ENCODE peak calls at places on chromosome 9, in seven cellular contexts. V is esophagus squamous epithelium; I is CD8-positive, alpha-beta memory T cell; J is A673; M is A549; Q is SJSA1; X is neural progenitor cell. U is an unnamed sample.
A peak's percentile ranks its signal among the peaks of the same experiment; 100 is the strongest.

GRCh38 chr9:89872913-89873707 is 268.3 kb downstream of the GADD45G start:
- DNase-seq in M (no peak), J (no peak), X (no peak), Q (peak; percentile 20), I (no peak), V (no peak), U (no peak)

GRCh38 chr9:124818431-124819281 is 34.6 kb upstream of the WDR38 start:
- DNase-seq in X (no peak), Q (peak; percentile 55), J (no peak), I (no peak), M (no peak), V (no peak), U (peak; percentile 82)

GRCh38 chr9:136054798-136055714 is 40.0 kb downstream of the NACC2 start:
- DNase-seq in J (no peak), I (no peak), Q (no peak), V (no peak), M (no peak), X (no peak), U (no peak)

GRCh38 chr9:135136481-135136880 is 49.0 kb downstream of the OLFM1 start:
- DNase-seq in M (no peak), X (no peak), Q (no peak), V (no peak), I (no peak), J (no peak), U (no peak)

GRCh38 chr9:74025402-74025894 is 471.7 kb upstream of the RORB start:
- DNase-seq in X (no peak), Q (no peak), J (no peak), M (no peak), V (no peak), I (no peak), U (no peak)

GRCh38 chr9:132769895-132770774 is 99.9 kb downstream of the GTF3C4 start:
- DNase-seq in I (peak; percentile 39), V (no peak), Q (peak; percentile 52), M (peak; percentile 44), J (peak; percentile 60), X (peak; percentile 78), U (no peak)

GRCh38 chr9:4235951-4236804 is 63.7 kb downstream of the GLIS3 start:
- DNase-seq in X (no peak), V (no peak), I (no peak), J (no peak), Q (no peak), M (peak; percentile 74), U (no peak)

GRCh38 chr9:133252301-133252776 is 22.7 kb downstream of the ABO start:
- DNase-seq in V (no peak), Q (no peak), X (no peak), I (no peak), J (no peak), M (no peak), U (no peak)

GRCh38 chr9:91077624-91078023 is 276.0 kb downstream of the SYK start:
- DNase-seq in Q (no peak), M (no peak), V (no peak), J (no peak), I (no peak), X (no peak), U (no peak)

GRCh38 chr9:86948153-86948929 is 1.0 kb upstream of the GAS1 start:
- DNase-seq in X (peak; percentile 90), M (peak; percentile 68), V (peak; percentile 15), J (peak; percentile 94), Q (peak; percentile 63), I (peak; percentile 61), U (peak; percentile 49)

GRCh38 chr9:21761309-21761901 is 41.0 kb upstream of the MTAP start:
- DNase-seq in M (no peak), X (no peak), I (no peak), V (no peak), J (no peak), Q (no peak), U (no peak)

GRCh38 chr9:35791321-35791921 is at the start of gene NPR2:
- DNase-seq in V (no peak), M (no peak), X (peak; percentile 79), J (no peak), Q (no peak), I (no peak), U (no peak)

GRCh38 chr9:126326228-126327015 is at the start of gene MVB12B:
- DNase-seq in J (peak; percentile 50), I (peak; percentile 47), X (peak; percentile 86), Q (peak; percentile 46), M (peak; percentile 58), V (no peak), U (no peak)

GRCh38 chr9:86534572-86535258 is 180.5 kb upstream of the TUT7 start:
- DNase-seq in I (no peak), J (peak; percentile 21), X (no peak), V (no peak), Q (no peak), M (no peak), U (no peak)

GRCh38 chr9:121584421-121584820 is 67.0 kb upstream of the DAB2IP start:
- DNase-seq in M (no peak), J (no peak), X (no peak), V (no peak), Q (no peak), I (no peak), U (no peak)

GRCh38 chr9:6671416-6671815 is 25.9 kb upstream of the GLDC start:
- DNase-seq in M (no peak), X (no peak), I (no peak), J (no peak), Q (no peak), V (no peak), U (no peak)

GRCh38 chr9:121286973-121287721 is 19.2 kb downstream of the GSN start:
- DNase-seq in X (peak; percentile 83), M (peak; percentile 97), J (peak; percentile 99), I (no peak), Q (peak; percentile 95), V (peak; percentile 26), U (peak; percentile 88)

GRCh38 chr9:97906236-97906831 is 16.0 kb downstream of the TRMO start:
- DNase-seq in V (no peak), M (no peak), I (peak; percentile 32), Q (no peak), J (no peak), X (no peak), U (no peak)

GRCh38 chr9:97908736-97909135 is 13.6 kb downstream of the TRMO start:
- DNase-seq in X (no peak), Q (no peak), V (no peak), I (no peak), M (no peak), J (no peak), U (no peak)

GRCh38 chr9:97907051-97907450 is 15.2 kb downstream of the TRMO start:
- DNase-seq in J (no peak), M (no peak), X (no peak), Q (no peak), I (no peak), V (no peak), U (no peak)

GRCh38 chr9:97905228-97905627 is 17.1 kb downstream of the TRMO start:
- DNase-seq in V (no peak), I (peak; percentile 34), Q (no peak), M (no peak), J (no peak), X (no peak), U (no peak)

DNA sequence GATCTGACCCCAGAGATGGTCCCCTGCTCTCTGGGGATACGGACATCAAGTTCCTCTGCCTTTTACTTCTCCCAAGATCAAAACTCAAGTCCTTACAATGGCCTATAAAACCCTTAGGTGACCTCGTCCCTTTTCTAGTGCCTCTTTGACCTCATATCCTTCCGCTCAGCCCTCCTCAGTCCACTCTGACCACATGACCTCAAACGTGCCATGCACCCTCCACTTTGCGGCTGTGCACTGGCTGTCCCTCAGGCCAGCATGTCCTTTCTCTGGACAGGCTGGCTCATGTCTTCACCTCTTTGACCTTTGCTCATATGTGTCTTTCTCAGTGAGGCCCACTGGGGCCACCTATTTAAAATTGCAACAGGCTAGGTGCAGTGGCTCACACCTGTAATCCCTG is 14.7 kb downstream of the TRMO start:
- DNase-seq in Q (no peak), M (no peak), V (no peak), X (no peak), I (no peak), J (no peak), U (no peak)
- H3K4me1 ChIP-seq in Q (no peaks in the 10 kb centered on the region), M (no peaks in the 10 kb centered on the region), V (peaks cover 59% of the 10 kb centered on the region), X (no peaks in the 10 kb centered on the region), I (peaks cover 86% of the 10 kb centered on the region), J (no peaks in the 10 kb centered on the region), U (peaks cover 5% of the 10 kb centered on the region)

DNA sequence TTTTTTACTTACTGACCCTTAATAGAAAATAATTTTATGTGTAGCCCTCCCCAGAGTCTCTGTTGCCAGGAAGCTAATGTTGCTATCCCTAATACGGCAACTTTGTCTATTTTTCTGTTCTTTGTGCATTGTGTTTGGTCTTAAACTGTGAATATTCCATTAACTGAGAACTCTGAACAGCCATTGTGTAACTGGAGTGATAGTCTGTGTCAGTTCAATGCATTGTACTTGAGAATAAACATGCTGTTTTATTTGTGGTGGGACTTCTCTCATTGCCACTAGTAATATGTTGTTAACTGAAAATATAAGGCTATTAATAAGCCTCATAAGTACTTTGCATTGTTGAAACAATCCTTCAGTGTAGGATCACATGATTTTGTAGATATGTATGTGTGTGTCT is 278.3 kb upstream of the DMRT1 start:
- DNase-seq in M (no peak), V (no peak), Q (no peak), X (no peak), I (no peak), J (no peak), U (no peak)
- H3K4me1 ChIP-seq in M (peaks cover 57% of the 10 kb centered on the region), V (peaks cover 16% of the 10 kb centered on the region), Q (peaks cover 13% of the 10 kb centered on the region), X (peaks cover 13% of the 10 kb centered on the region), I (no peaks in the 10 kb centered on the region), J (no peaks in the 10 kb centered on the region), U (peaks cover 31% of the 10 kb centered on the region)

GRCh38 chr9:81599837-81600236 is 89.5 kb downstream of the TLE1 start:
- DNase-seq in I (no peak), Q (no peak), X (no peak), M (no peak), V (no peak), J (no peak), U (no peak)
- H3K4me1 ChIP-seq in I (no peaks in the 10 kb centered on the region), Q (peaks cover 33% of the 10 kb centered on the region), X (peaks cover 25% of the 10 kb centered on the region), M (peaks cover 55% of the 10 kb centered on the region), V (peaks cover 52% of the 10 kb centered on the region), J (peaks cover 8% of the 10 kb centered on the region), U (no peaks in the 10 kb centered on the region)

GRCh38 chr9:131668439-131669233 is 71.2 kb downstream of the RAPGEF1 start:
- DNase-seq in Q (peak; percentile 69), M (no peak), X (no peak), V (no peak), I (peak; percentile 63), J (peak; percentile 50), U (no peak)

GRCh38 chr9:131666029-131666428 is 73.8 kb downstream of the RAPGEF1 start:
- DNase-seq in J (no peak), M (no peak), I (no peak), V (no peak), Q (no peak), X (no peak), U (no peak)

GRCh38 chr9:131668057-131668438 is 71.8 kb downstream of the RAPGEF1 start:
- DNase-seq in I (no peak), M (no peak), V (no peak), X (no peak), J (no peak), Q (no peak), U (no peak)

GRCh38 chr9:131667576-131667975 is 72.3 kb downstream of the RAPGEF1 start:
- DNase-seq in I (peak; percentile 50), J (no peak), X (no peak), V (no peak), Q (no peak), M (no peak), U (no peak)

DNA sequence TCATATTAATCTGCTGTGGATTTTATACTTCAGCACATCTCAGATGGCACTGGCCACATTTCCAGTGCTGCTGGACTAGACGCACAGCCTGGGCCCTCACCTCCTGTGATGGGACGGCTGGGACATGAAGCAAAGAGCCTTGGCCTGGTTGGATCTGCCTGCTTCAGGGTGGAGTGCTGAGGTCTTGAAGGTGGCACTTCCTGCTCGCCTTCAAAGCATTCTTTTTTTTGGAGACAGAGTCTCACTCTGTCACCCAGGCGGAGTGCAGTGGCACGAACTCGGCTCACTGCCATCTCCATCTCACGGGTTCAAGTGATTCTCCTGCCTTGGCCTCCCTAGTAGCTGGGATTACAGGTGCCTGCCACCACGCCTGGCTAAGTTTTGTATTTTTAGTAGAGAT is 73.1 kb downstream of the RAPGEF1 start:
- DNase-seq in Q (no peak), M (no peak), I (peak; percentile 45), J (no peak), V (no peak), X (no peak), U (no peak)
- H3K4me1 ChIP-seq in Q (peaks cover 30% of the 10 kb centered on the region), M (peaks cover 25% of the 10 kb centered on the region), I (peaks cover 78% of the 10 kb centered on the region), J (peaks cover 30% of the 10 kb centered on the region), V (peaks cover 59% of the 10 kb centered on the region), X (peaks cover 24% of the 10 kb centered on the region), U (no peaks in the 10 kb centered on the region)

U was measured in Caco-2.